ENCODE peak calls at places on chromosome 19, in six cellular contexts. L is mammary epithelial cell, Z is foreskin keratinocyte, P is breast epithelium, K is esophagus squamous epithelium, X is upper lobe of right lung. J is an unnamed sample.

GRCh38 chr19:5864725-5865486 is 5.4 kb downstream of the FUT5 start:
- DNase-seq in X (no peak), K (no peak), P (no peak), Z (no peak), L (no peak), J (no peak)

GRCh38 chr19:7500811-7501450 is 12.1 kb upstream of the PEX11G start:
- DNase-seq in X (peak; percentile 76), L (peak; percentile 72), K (no peak), Z (peak; percentile 30), P (no peak), J (no peak)

GRCh38 chr19:52094526-52094925 is 1.0 kb downstream of the ZNF841 start:
- DNase-seq in P (no peak), Z (no peak), X (no peak), L (no peak), K (no peak), J (no peak)

GRCh38 chr19:31262673-31263308 is 86.4 kb downstream of the TSHZ3 start:
- DNase-seq in Z (no peak), L (no peak), X (no peak), K (no peak), P (peak; percentile 7), J (no peak)

GRCh38 chr19:16336571-16336970 is 11.9 kb downstream of the KLF2 start:
- DNase-seq in X (no peak), Z (no peak), P (no peak), L (no peak), K (no peak), J (no peak)

GRCh38 chr19:35755160-35755549 is 1.7 kb downstream of the HSPB6 start:
- DNase-seq in L (no peak), Z (no peak), P (no peak), X (peak; percentile 64), K (no peak), J (no peak)

GRCh38 chr19:43574424-43575155 is 737 bp downstream of the XRCC1 start:
- DNase-seq in L (peak; percentile 32), Z (no peak), X (no peak), K (no peak), P (no peak), J (no peak)

GRCh38 chr19:11437955-11438354 is 2.5 kb downstream of the PRKCSH start:
- DNase-seq in X (no peak), Z (no peak), L (no peak), K (no peak), P (no peak), J (no peak)

GRCh38 chr19:49793561-49793840 is 19.6 kb downstream of the FUZ start:
- DNase-seq in Z (no peak), L (peak; percentile 35), K (no peak), X (no peak), P (no peak), J (no peak)

GRCh38 chr19:3572855-3573161 is at the start of gene HMG20B:
- DNase-seq in L (no peak), Z (no peak), X (no peak), K (no peak), P (no peak), J (no peak)

GRCh38 chr19:46861691-46862503 is 1.1 kb downstream of the ARHGAP35 start:
- DNase-seq in L (peak; percentile 32), P (no peak), Z (no peak), K (no peak), X (peak; percentile 68), J (no peak)

GRCh38 chr19:18322318-18322758 is 538 bp downstream of the LSM4 start:
- DNase-seq in L (no peak), Z (peak; percentile 14), X (no peak), P (no peak), K (no peak), J (peak; percentile 67)

GRCh38 chr19:18319591-18320135 is 3.2 kb downstream of the LSM4 start:
- DNase-seq in L (no peak), Z (no peak), K (no peak), P (no peak), X (no peak), J (peak; percentile 79)

GRCh38 chr19:18321729-18322091 is 1.2 kb downstream of the LSM4 start:
- DNase-seq in Z (no peak), P (no peak), X (no peak), L (no peak), K (no peak), J (no peak)

GRCh38 chr19:18320865-18321728 is 1.8 kb downstream of the LSM4 start:
- DNase-seq in P (no peak), L (no peak), Z (no peak), K (no peak), X (no peak), J (no peak)

DNA sequence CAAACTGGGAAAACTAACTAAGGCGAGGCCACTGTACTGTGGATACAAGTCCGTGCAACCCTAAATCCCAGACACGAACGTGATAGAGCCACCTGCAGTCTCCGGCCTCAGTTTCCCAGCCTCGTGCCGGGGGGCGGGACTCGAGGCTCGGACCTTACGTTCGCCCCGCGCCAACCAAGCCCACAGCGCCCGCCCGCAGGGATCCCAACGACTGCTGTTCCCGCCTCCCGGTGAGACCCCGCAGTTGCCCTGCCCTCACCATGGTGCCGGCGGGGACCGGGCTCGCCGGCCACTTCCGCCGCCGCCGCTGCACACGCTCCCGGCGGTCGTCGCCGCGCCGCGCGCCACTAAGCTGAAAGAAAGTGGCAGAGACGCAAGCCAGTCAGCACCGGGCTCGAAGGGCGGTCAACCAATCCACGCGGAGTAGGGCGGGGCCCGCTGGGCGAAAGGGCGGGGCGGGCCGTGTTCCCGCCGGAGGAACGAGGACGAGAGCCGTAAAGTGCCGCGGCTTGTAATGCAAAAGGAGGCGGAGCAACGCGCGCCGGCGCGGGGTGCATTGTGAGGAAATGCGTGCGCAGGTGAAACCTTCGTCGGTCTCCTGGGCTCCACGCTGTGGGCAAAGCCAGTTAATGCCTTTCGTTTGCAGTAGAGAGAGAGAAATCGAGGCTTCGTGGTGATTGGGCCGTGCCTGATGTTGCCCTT is at the start of gene LSM4:
- DNase-seq in L (peak; percentile 98), Z (peak; percentile 89), P (peak; percentile 98), X (peak; percentile 99), K (peak; percentile 94), J (peak; percentile 98)
- TF ChIP-seq CTCF in L (peak; percentile 61), Z (peak; percentile 69), P (peak; percentile 42), X (peak; percentile 29), K (no peak), J (no peak)

GRCh38 chr19:42465827-42466280 is 23.1 kb upstream of the CXCL17 start:
- DNase-seq in L (no peak), X (no peak), K (no peak), P (no peak), Z (no peak), J (no peak)
- TF ChIP-seq CTCF in L (no peak), X (no peak), K (no peak), P (no peak), Z (no peak), J (no peak)

GRCh38 chr19:23436944-23437343 is 41.7 kb upstream of the ZNF91 start:
- DNase-seq in X (no peak), P (no peak), Z (no peak), L (no peak), K (no peak), J (no peak)

GRCh38 chr19:23440207-23440606 is 44.9 kb upstream of the ZNF91 start:
- DNase-seq in P (no peak), X (no peak), K (no peak), Z (no peak), L (no peak), J (no peak)

GRCh38 chr19:23440791-23441190 is 45.5 kb upstream of the ZNF91 start:
- DNase-seq in X (no peak), K (no peak), P (no peak), L (no peak), Z (no peak), J (no peak)

GRCh38 chr19:23437901-23438300 is 42.6 kb upstream of the ZNF91 start:
- DNase-seq in L (no peak), P (no peak), Z (no peak), X (no peak), K (no peak), J (no peak)

GRCh38 chr19:23439623-23440022 is 44.4 kb upstream of the ZNF91 start:
- DNase-seq in L (no peak), X (no peak), P (no peak), K (no peak), Z (no peak), J (no peak)
- TF ChIP-seq CTCF in L (peak; percentile 25), X (no peak), P (no peak), K (no peak), Z (peak; percentile 12), J (peak; percentile 25)

DNA sequence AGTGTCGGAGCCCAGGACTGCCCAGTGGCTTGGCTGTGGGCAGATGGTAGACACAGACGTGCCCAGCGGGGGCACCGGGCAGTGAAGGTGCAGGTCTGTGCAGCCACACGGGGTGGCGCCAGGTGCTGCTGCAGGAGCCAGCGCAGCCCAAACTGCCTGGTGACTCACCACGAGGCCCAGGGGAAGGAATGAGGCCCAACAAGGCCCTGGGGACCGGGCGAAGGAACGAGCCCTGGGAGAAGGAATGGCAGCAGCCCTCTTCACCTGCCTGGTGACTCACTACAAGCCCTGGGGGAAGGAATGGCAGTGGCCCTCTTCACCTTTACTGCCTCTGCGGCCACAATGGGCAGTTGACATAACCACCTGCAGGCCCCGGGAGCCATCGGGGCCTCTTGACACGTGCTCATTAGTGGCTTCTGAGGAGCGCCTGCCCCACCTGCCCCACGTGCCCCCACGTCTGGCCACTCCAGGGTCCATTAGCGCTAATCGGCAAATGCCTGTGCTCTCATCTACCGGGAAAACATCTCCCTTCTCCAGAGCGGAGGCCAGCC is 9.3 kb downstream of the MED16 start:
- DNase-seq in L (peak; percentile 78), X (peak; percentile 78), P (no peak), K (no peak), Z (peak; percentile 64), J (no peak)
- TF ChIP-seq CTCF in L (peak; percentile 52), X (peak; percentile 14), P (no peak), K (peak; percentile 46), Z (peak; percentile 84), J (no peak)

GRCh38 chr19:37779139-37780035 is at the start of gene ZNF573:
- DNase-seq in Z (peak; percentile 73), X (peak; percentile 90), L (peak; percentile 89), K (peak; percentile 34), P (peak; percentile 72), J (peak; percentile 57)
- TF ChIP-seq CTCF in Z (peak; percentile 14), X (peak; percentile 24), L (peak; percentile 12), K (no peak), P (no peak), J (no peak)

DNA sequence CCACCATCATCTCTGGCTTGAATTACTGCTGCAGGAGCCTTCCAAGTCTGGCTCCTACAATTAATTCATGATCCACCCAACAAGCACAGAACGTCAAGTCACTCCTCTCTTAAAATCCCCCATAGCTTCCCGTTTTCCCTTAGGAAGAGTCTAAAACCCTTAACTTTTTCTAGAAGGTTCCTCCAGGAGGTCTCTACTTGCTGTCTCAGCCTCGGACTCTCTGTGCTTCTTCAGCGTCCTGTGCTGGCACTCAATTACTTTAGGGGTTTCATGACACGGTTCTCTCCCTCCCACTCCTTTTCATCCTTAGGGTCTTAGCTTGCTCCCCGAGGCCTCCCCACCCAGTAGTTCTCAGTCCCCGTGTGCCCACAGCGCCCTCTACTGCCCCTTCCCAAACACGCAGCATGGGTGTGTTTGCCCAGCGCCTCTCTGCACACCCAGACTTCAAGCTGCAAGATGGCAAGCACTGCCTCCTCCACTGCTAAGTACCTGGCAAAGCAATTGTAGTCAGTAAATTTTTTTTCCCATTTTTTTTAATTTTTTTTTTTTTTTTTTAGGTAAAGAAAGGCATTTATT is 25.8 kb upstream of the MAP3K10 start:
- DNase-seq in Z (no peak), P (no peak), L (no peak), X (peak; percentile 75), K (no peak), J (peak; percentile 53)
- TF ChIP-seq CTCF in Z (peak; percentile 71), P (peak; percentile 11), L (peak; percentile 77), X (peak; percentile 55), K (peak; percentile 37), J (peak; percentile 85)

J was measured in CD14-positive monocyte.